ENCODE peak calls at places on chromosomes 7 and 10, in six cellular contexts. R is IMR-90, E is mesenchymal stem cell, J is H1, W is trophoblast cell, M is neuronal stem cell. I is an unnamed sample.

GRCh38 chr10:124520553-124521428 is 59.2 kb downstream of the LHPP start:
- DNase-seq in R (peak), E (no peak), J (no peak), W (no peak), M (no peak), I (no peak)

GRCh38 chr10:115417585-115418265 is 324.6 kb downstream of the ATRNL1 start:
- DNase-seq in R (peak), E (peak), J (peak), W (peak), M (peak), I (peak)

GRCh38 chr10:98029149-98030092 is 1.0 kb downstream of the CRTAC1 start:
- DNase-seq in R (no peak), E (no peak), J (peak), W (no peak), M (peak), I (no peak)

GRCh38 chr10:119412244-119412750 is 130.2 kb downstream of the RGS10 start:
- DNase-seq in R (peak), E (peak), J (no peak), W (no peak), M (no peak), I (no peak)

GRCh38 chr7:157875230-157876179 is 538.7 kb downstream of the DNAJB6 start:
- DNase-seq in R (no peak), E (no peak), J (peak), W (no peak), M (peak), I (peak)

GRCh38 chr10:86182150-86182549 is 184.4 kb downstream of the GRID1 start:
- DNase-seq in R (no peak), E (no peak), J (no peak), W (no peak), M (no peak), I (no peak)

GRCh38 chr10:95288273-95288672 is 2.5 kb downstream of the PDLIM1 start:
- DNase-seq in R (no peak), E (no peak), J (no peak), W (no peak), M (no peak), I (no peak)

GRCh38 chr10:127977368-127978009 is 70.6 kb downstream of the PTPRE start:
- DNase-seq in R (peak), E (peak), J (no peak), W (peak), M (no peak), I (peak)

GRCh38 chr10:77202857-77203256 is 434.8 kb downstream of the KCNMA1 start:
- DNase-seq in R (no peak), E (no peak), J (no peak), W (no peak), M (no peak), I (no peak)

GRCh38 chr10:77877461-77878344 is 48.9 kb downstream of the DLG5 start:
- DNase-seq in R (peak), E (peak), J (peak), W (no peak), M (peak), I (peak)

GRCh38 chr10:3654496-3654895 is 130.5 kb downstream of the KLF6 start:
- DNase-seq in R (peak), E (peak), J (no peak), W (peak), M (no peak), I (no peak)

GRCh38 chr7:76202666-76203030 is 952 bp downstream of the SRRM3 start:
- DNase-seq in R (no peak), E (no peak), J (no peak), W (no peak), M (no peak), I (peak)

GRCh38 chr10:59838390-59838789 is 68.0 kb downstream of the CCDC6 start:
- DNase-seq in R (no peak), E (no peak), J (no peak), W (no peak), M (no peak), I (no peak)

GRCh38 chr7:55351263-55351662 is 13.9 kb upstream of the LANCL2 start:
- DNase-seq in R (no peak), E (no peak), J (no peak), W (no peak), M (no peak), I (no peak)

GRCh38 chr10:33273295-33274002 is 61.0 kb downstream of the NRP1 start:
- DNase-seq in R (peak), E (peak), J (peak), W (no peak), M (peak), I (peak)

GRCh38 chr10:103731609-103732270 is 123.6 kb downstream of the SH3PXD2A start:
- DNase-seq in R (no peak), E (no peak), J (no peak), W (no peak), M (no peak), I (no peak)

GRCh38 chr7:92466682-92467081 is 11.1 kb downstream of the ERVW-1 start:
- DNase-seq in R (no peak), E (no peak), J (no peak), W (no peak), M (no peak), I (no peak)

GRCh38 chr7:81005254-81005653 is 86.4 kb upstream of the SEMA3C start:
- DNase-seq in R (no peak), E (no peak), J (no peak), W (no peak), M (no peak), I (no peak)

GRCh38 chr7:135923700-135924261 is 53.4 kb downstream of the MTPN start:
- DNase-seq in R (peak), E (peak), J (no peak), W (peak), M (no peak), I (no peak)

GRCh38 chr10:110431659-110432058 is 66.0 kb upstream of the DUSP5 start:
- DNase-seq in R (no peak), E (no peak), J (no peak), W (no peak), M (no peak), I (no peak)

GRCh38 chr10:11007661-11008060 is 10.0 kb upstream of the CELF2 start:
- DNase-seq in R (no peak), E (no peak), J (no peak), W (no peak), M (no peak), I (no peak)

GRCh38 chr10:14609178-14609577 is 165.5 kb downstream of the FAM107B start:
- DNase-seq in R (no peak), E (no peak), J (no peak), W (no peak), M (no peak), I (no peak)

GRCh38 chr7:91135300-91135699 is 128.9 kb upstream of the FZD1 start:
- DNase-seq in R (no peak), E (no peak), J (no peak), W (no peak), M (no peak), I (no peak)

GRCh38 chr7:108178393-108178792 is 48.2 kb upstream of the LAMB4 start:
- DNase-seq in R (no peak), E (no peak), J (no peak), W (no peak), M (no peak), I (no peak)

GRCh38 chr7:106166651-106167342 is 54.7 kb upstream of the SYPL1 start:
- DNase-seq in R (peak), E (peak), J (no peak), W (peak), M (peak), I (peak)

GRCh38 chr7:130865408-130866236 is 131.6 kb upstream of the KLF14 start:
- DNase-seq in R (peak), E (no peak), J (no peak), W (peak), M (no peak), I (no peak)

DNA sequence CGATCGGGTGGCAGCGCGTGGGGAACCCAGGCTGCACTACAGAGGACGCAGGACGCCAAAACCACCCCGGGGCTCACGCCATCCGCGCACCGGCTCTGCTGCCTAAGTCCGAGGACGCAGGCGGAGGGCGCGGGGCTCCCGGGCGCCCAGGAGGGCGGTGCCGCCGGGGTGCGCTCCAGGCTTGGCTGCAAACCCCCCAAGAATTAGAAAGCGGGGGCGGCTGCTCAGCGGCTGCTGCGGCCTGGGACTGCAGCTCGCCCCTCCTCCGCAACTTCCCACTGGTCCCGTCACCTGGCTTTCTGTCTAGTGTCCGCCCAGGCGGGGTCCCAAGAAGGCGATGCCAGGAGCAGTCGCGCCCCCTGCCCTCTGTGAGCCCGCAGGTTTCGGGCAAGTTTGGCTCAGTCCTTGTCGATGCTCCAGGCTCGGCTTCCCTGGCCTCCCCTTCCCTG is 1.7 kb upstream of the POU6F2 start:
- DNase-seq in R (no peak), E (no peak), J (peak), W (no peak), M (peak), I (peak)
- H3K9ac ChIP-seq in R (no peak), E (no peak), J (peak), W (no peak), M (peak), I (no peak)

GRCh38 chr10:48779077-48779476 is 94.4 kb downstream of the WDFY4 start:
- DNase-seq in R (no peak), E (no peak), J (no peak), W (no peak), M (no peak), I (no peak)
- H4K91ac ChIP-seq in R (no peak), E (no peak), J (no peak), W (no peak), M (no peak), I (no peak)

GRCh38 chr10:44980309-44981171 is 1.9 kb upstream of the DEPP1 start:
- DNase-seq in R (no peak), E (no peak), J (no peak), W (no peak), M (no peak), I (no peak)

GRCh38 chr10:44983066-44983894 is 4.7 kb upstream of the DEPP1 start:
- DNase-seq in R (no peak), E (no peak), J (no peak), W (no peak), M (no peak), I (no peak)

GRCh38 chr10:44982496-44982895 is 3.9 kb upstream of the DEPP1 start:
- DNase-seq in R (no peak), E (no peak), J (no peak), W (no peak), M (no peak), I (no peak)

GRCh38 chr10:44982114-44982460 is 3.5 kb upstream of the DEPP1 start:
- DNase-seq in R (no peak), E (no peak), J (no peak), W (peak), M (no peak), I (no peak)

DNA sequence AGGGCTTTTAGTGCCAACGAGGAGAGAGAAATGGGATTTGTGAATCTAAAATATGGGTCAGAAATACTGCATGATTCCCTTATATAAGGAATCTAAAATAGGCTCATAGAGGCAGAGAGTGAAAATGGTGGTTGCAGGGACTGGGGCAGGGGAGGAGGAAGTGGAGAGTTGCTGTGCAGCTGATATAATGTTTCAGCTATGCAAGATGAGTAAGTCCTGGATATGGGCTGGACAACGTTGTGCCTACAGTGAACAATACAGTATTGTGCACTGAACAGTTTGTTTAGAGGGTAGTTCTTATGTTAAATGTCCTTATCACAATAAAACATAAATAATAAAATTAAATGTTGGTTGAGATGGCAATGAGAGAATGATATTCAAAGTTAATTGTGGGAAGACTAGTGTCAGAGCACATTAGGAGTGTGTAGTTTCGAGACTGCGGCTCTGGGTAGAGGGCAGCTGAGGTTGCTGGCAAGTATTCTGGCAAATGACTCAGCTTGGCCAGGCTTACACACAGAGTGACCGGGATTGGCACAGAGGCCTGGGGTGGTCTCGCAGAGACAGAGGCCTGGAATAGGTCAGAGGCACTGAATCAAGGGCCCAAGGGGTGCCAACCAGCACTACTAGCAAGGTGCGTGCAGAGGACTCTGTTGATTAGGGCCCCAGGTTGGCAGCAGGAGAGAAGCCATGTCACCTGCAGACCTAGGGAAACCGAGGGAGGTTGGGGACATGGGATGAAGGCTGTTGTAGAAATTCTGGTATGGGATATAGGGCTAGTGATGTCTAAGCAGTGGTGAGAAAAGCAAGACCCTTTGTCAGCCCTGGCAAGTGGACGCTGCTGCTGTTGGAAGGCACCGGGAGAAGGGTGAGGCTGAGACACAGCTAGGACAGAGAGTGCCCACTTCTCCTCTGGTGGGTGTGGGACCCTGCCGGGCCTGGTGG is 2.8 kb upstream of the DEPP1 start:
- DNase-seq in R (peak), E (peak), J (no peak), W (peak), M (no peak), I (no peak)
- H3K9ac ChIP-seq in R (peak), E (peak), J (no peak), W (no peak), M (peak), I (no peak)

GRCh38 chr7:100174582-100174981 is 2.6 kb downstream of the GPC2 start:
- DNase-seq in R (no peak), E (no peak), J (no peak), W (no peak), M (no peak), I (no peak)
- H4K91ac ChIP-seq in R (no peak), E (no peak), J (no peak), W (no peak), M (no peak), I (no peak)

GRCh38 chr7:95470452-95470851 is 15.3 kb upstream of the ASB4 start:
- DNase-seq in R (peak), E (peak), J (no peak), W (no peak), M (no peak), I (no peak)
- H3K9ac ChIP-seq in R (no peak), E (no peak), J (no peak), W (no peak), M (no peak), I (no peak)

DNA sequence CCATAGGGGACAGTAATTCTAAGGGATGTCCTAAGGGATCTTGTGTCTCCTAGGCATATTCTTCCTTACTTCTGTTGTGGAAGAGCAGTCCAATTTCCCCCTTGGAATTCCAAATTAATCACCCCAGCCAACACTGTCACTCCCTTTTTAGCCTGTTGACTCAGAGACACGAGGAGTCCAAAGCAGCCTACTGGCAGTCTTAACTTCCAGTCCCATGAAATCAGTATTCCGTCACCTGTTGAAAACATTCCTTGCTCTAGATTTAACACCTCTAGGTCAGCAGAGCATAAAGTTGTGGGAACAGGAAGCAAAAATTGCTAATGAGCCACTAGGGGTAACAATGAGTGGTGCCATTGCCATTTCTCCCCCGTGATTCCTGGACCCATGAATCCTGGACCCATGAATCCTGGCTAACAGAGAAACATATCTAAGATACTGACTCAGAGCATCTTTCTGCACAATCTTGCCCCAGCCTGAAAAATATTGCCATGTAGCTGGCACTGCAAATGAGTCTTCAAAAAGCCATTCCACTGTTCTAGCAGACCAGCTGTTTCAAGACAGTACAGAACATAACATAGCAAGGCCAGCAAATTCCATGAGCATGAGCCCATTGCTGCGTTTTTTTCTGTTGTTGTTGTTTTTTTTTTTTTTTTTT is 252.7 kb upstream of the PTER start:
- DNase-seq in R (no peak), E (no peak), J (no peak), W (peak), M (no peak), I (no peak)
- H4K91ac ChIP-seq in R (no peak), E (no peak), J (no peak), W (no peak), M (no peak), I (no peak)

DNA sequence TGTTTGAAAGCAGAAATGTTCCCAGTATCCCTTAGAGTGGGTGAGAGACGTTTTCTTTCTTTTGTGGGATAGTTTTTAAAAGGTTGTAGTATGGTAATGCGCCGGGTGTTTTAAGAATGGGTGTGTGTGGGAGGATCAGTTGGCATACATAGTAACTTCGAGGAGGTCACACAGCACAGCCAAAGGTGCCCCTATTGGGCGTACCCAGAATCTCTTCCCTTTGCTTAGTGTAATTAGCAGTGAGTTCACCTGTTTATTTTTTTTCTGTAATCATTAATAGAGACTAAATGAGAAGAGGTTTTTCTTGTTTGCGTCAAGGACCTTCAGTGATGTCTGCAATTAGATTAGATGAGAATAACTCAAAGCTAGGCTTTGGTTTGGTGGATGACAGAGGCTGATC is 1.5 kb downstream of the PLEKHA8 start:
- DNase-seq in R (no peak), E (no peak), J (no peak), W (no peak), M (no peak), I (no peak)
- H3K9ac ChIP-seq in R (no peak), E (peak), J (no peak), W (no peak), M (no peak), I (no peak)